ENCODE peak calls at places on chromosomes 1 and 21, in eight cellular contexts. I is non-pigmented ciliary epithelial cell, X is anterior cingulate cortex, L is activated T-cell treated with anti-CD3 and anti-CD28 coated beads for 1 hour, O is mucosa of descending colon, V is GM23248, A is left ventricle myocardium superior, S is nephron progenitor cell. D is an unnamed sample.

GRCh38 chr1:185158806-185159205 is 1.8 kb downstream of the SWT1 start:
- DNase-seq in I (no peak), X (no peak), L (no peak), O (peak), V (peak), A (no peak), S (no peak), D (no peak)

GRCh38 chr21:43767980-43768867 is 7.9 kb downstream of the CSTB start:
- DNase-seq in I (peak), X (no peak), L (no peak), O (peak), V (peak), A (no peak), S (no peak), D (peak)

GRCh38 chr1:33735624-33736023 is 128.3 kb upstream of the HMGB4 start:
- DNase-seq in I (peak), X (no peak), L (no peak), O (no peak), V (peak), A (no peak), S (no peak), D (no peak)

GRCh38 chr1:85864727-85865126 is 156.5 kb upstream of the ZNHIT6 start:
- DNase-seq in I (no peak), X (no peak), L (no peak), O (no peak), V (no peak), A (no peak), S (no peak), D (no peak)

GRCh38 chr21:29481641-29482040 is 182.9 kb downstream of the BACH1 start:
- DNase-seq in I (no peak), X (no peak), L (no peak), O (no peak), V (peak), A (no peak), S (no peak), D (no peak)

GRCh38 chr1:9145021-9145668 is 16.2 kb upstream of the GPR157 start:
- DNase-seq in I (no peak), X (no peak), L (no peak), O (no peak), V (peak), A (no peak), S (no peak), D (no peak)

GRCh38 chr1:241842565-241842964 is 5.4 kb upstream of the EXO1 start:
- DNase-seq in I (peak), X (no peak), L (no peak), O (no peak), V (peak), A (no peak), S (no peak), D (no peak)

GRCh38 chr1:11898831-11899467 is 27.3 kb downstream of the KIAA2013 start:
- DNase-seq in I (no peak), X (no peak), L (no peak), O (no peak), V (peak), A (no peak), S (peak), D (no peak)

GRCh38 chr21:46216132-46216747 is 12.3 kb downstream of the LSS start:
- DNase-seq in I (no peak), X (no peak), L (no peak), O (no peak), V (no peak), A (no peak), S (no peak), D (no peak)

GRCh38 chr1:157399984-157400382 is 152.3 kb downstream of the FCRL5 start:
- DNase-seq in I (peak), X (no peak), L (no peak), O (no peak), V (no peak), A (no peak), S (no peak), D (no peak)

GRCh38 chr21:43866659-43867331 is 1.8 kb downstream of the AGPAT3 start:
- DNase-seq in I (no peak), X (no peak), L (peak), O (peak), V (no peak), A (peak), S (no peak), D (no peak)

GRCh38 chr1:50265790-50266314 is 157.1 kb downstream of the ELAVL4 start:
- DNase-seq in I (no peak), X (no peak), L (no peak), O (peak), V (peak), A (peak), S (no peak), D (no peak)

GRCh38 chr1:168422203-168422848 is 121.5 kb downstream of the XCL2 start:
- DNase-seq in I (no peak), X (no peak), L (no peak), O (no peak), V (no peak), A (no peak), S (no peak), D (no peak)

GRCh38 chr1:43344267-43344666 is 6.6 kb downstream of the MPL start:
- DNase-seq in I (no peak), X (no peak), L (no peak), O (no peak), V (no peak), A (no peak), S (no peak), D (no peak)

GRCh38 chr1:197392541-197392940 is 124.5 kb downstream of the CRB1 start:
- DNase-seq in I (no peak), X (no peak), L (no peak), O (no peak), V (peak), A (no peak), S (no peak), D (no peak)

GRCh38 chr1:217562229-217562878 is 68.5 kb downstream of the GPATCH2 start:
- DNase-seq in I (peak), X (no peak), L (no peak), O (no peak), V (peak), A (no peak), S (no peak), D (peak)

GRCh38 chr1:155254714-155255242 is 505 bp downstream of the ENTREP3 start:
- DNase-seq in I (no peak), X (no peak), L (no peak), O (peak), V (peak), A (peak), S (peak), D (no peak)

GRCh38 chr1:6183520-6183989 is 3.4 kb upstream of the CHD5 start:
- DNase-seq in I (no peak), X (no peak), L (no peak), O (no peak), V (peak), A (no peak), S (no peak), D (no peak)

GRCh38 chr21:39022901-39023693 is 160.2 kb downstream of the PSMG1 start:
- DNase-seq in I (no peak), X (no peak), L (no peak), O (no peak), V (peak), A (peak), S (peak), D (peak)

GRCh38 chr1:76230894-76231293 is 156.3 kb downstream of the ST6GALNAC3 start:
- DNase-seq in I (no peak), X (no peak), L (no peak), O (no peak), V (no peak), A (no peak), S (no peak), D (no peak)

GRCh38 chr1:111417755-111418154 is 9.8 kb downstream of the OVGP1 start:
- DNase-seq in I (no peak), X (no peak), L (no peak), O (no peak), V (no peak), A (no peak), S (no peak), D (no peak)

GRCh38 chr1:34367954-34368353 is 191.2 kb downstream of the C1orf94 start:
- DNase-seq in I (no peak), X (no peak), L (no peak), O (no peak), V (no peak), A (no peak), S (no peak), D (no peak)

GRCh38 chr1:21834094-21834493 is 22.0 kb downstream of the LDLRAD2 start:
- DNase-seq in I (no peak), X (no peak), L (no peak), O (no peak), V (no peak), A (no peak), S (no peak), D (no peak)

GRCh38 chr1:69976896-69977295 is 228.5 kb downstream of the LRRC40 start:
- DNase-seq in I (peak), X (no peak), L (no peak), O (no peak), V (peak), A (no peak), S (no peak), D (no peak)

GRCh38 chr1:19664453-19665043 is at the start of gene HTR6:
- DNase-seq in I (no peak), X (no peak), L (no peak), O (no peak), V (peak), A (no peak), S (peak), D (no peak)

GRCh38 chr1:56710646-56711045 is 65.5 kb downstream of the PRKAA2 start:
- DNase-seq in I (peak), X (no peak), L (no peak), O (no peak), V (peak), A (no peak), S (no peak), D (peak)

GRCh38 chr1:94874423-94874822 is 52.5 kb downstream of the CNN3 start:
- DNase-seq in I (no peak), X (no peak), L (no peak), O (no peak), V (no peak), A (no peak), S (no peak), D (no peak)

GRCh38 chr1:212287261-212287895 is 2.2 kb downstream of the PPP2R5A start:
- DNase-seq in I (no peak), X (no peak), L (no peak), O (no peak), V (peak), A (no peak), S (no peak), D (no peak)

GRCh38 chr1:206907304-206907991 is 10.2 kb downstream of the IL24 start:
- DNase-seq in I (no peak), X (no peak), L (no peak), O (no peak), V (no peak), A (peak), S (peak), D (no peak)

GRCh38 chr1:217769768-217770167 is 138.6 kb downstream of the SPATA17 start:
- DNase-seq in I (no peak), X (no peak), L (no peak), O (no peak), V (no peak), A (no peak), S (no peak), D (no peak)

GRCh38 chr1:20219991-20220390 is 33.7 kb upstream of the PLA2G2C start:
- DNase-seq in I (no peak), X (peak), L (no peak), O (no peak), V (no peak), A (no peak), S (no peak), D (no peak)

GRCh38 chr1:194644528-194644927 is 1458.1 kb upstream of the B3GALT2 start:
- DNase-seq in I (no peak), X (no peak), L (no peak), O (no peak), V (no peak), A (no peak), S (no peak), D (no peak)

GRCh38 chr1:109392037-109392787 is 5.5 kb downstream of the SORT1 start:
- DNase-seq in I (no peak), X (peak), L (no peak), O (no peak), V (no peak), A (peak), S (no peak), D (no peak)

GRCh38 chr21:39730418-39731107 is 14.4 kb upstream of the IGSF5 start:
- DNase-seq in I (no peak), X (no peak), L (no peak), O (no peak), V (no peak), A (no peak), S (no peak), D (no peak)

GRCh38 chr1:1357871-1358432 is 403 bp downstream of the MXRA8 start:
- DNase-seq in I (no peak), X (no peak), L (no peak), O (peak), V (peak), A (peak), S (peak), D (no peak)

GRCh38 chr1:34452451-34452850 is 275.7 kb downstream of the C1orf94 start:
- DNase-seq in I (no peak), X (no peak), L (no peak), O (no peak), V (no peak), A (no peak), S (no peak), D (no peak)